ENCODE peak calls at places on chromosome 20, in five cellular contexts. D is naive thymus-derived CD4-positive, alpha-beta T cell; H is right cardiac atrium; I is heart right ventricle; S is heart left ventricle. T is an unnamed sample.

GRCh38 chr20:34896086-34896551 is 19.7 kb downstream of the ACSS2 start:
- DNase-seq in S (peak), D (no peak), I (peak), H (no peak), T (no peak)

GRCh38 chr20:8431538-8432434 is 299.7 kb downstream of the PLCB1 start:
- DNase-seq in S (peak), I (peak), D (no peak), H (peak), T (no peak)

GRCh38 chr20:59495894-59496510 is 108.3 kb upstream of the PHACTR3 start:
- DNase-seq in S (peak), I (peak), D (peak), H (peak), T (peak)

GRCh38 chr20:54622338-54623280 is 147.2 kb downstream of the DOK5 start:
- DNase-seq in D (no peak), S (no peak), H (peak), I (no peak), T (no peak)

GRCh38 chr20:8646026-8646425 is 422.9 kb upstream of the PLCB4 start:
- DNase-seq in H (no peak), D (no peak), S (no peak), I (peak), T (no peak)

GRCh38 chr20:11917663-11918062 is at the start of gene BTBD3:
- DNase-seq in H (peak), I (peak), D (no peak), S (peak), T (no peak)

GRCh38 chr20:363319-364078 is 16.6 kb downstream of the NRSN2 start:
- DNase-seq in S (no peak), I (no peak), D (no peak), H (no peak), T (no peak)

GRCh38 chr20:5489596-5489995 is 172.8 kb upstream of the PROKR2 start:
- DNase-seq in H (no peak), D (no peak), S (no peak), I (no peak), T (no peak)

GRCh38 chr20:52190437-52191131 is 995 bp downstream of the ZFP64 start:
- DNase-seq in I (peak), D (peak), H (peak), S (peak), T (no peak)

GRCh38 chr20:59153355-59153681 is 10.3 kb upstream of the ZNF831 start:
- DNase-seq in D (no peak), H (peak), S (peak), I (peak), T (no peak)

GRCh38 chr20:36571564-36572504 is 1.6 kb upstream of the TGIF2 start:
- DNase-seq in I (no peak), S (no peak), H (no peak), D (peak), T (peak)

GRCh38 chr20:46933150-46933549 is 38.5 kb downstream of the EYA2 start:
- DNase-seq in I (no peak), S (no peak), D (no peak), H (no peak), T (no peak)

GRCh38 chr20:24838551-24839530 is 110.2 kb upstream of the CST7 start:
- DNase-seq in I (no peak), D (no peak), H (no peak), S (no peak), T (no peak)

GRCh38 chr20:29299811-29300578 is 1957.5 kb upstream of the DEFB115 start:
- DNase-seq in S (no peak), D (no peak), H (no peak), I (no peak), T (no peak)

GRCh38 chr20:53983401-53983800 is 87.0 kb downstream of the BCAS1 start:
- DNase-seq in H (no peak), S (no peak), I (no peak), D (no peak), T (no peak)

GRCh38 chr20:48236001-48236400 is 450.7 kb upstream of the SULF2 start:
- DNase-seq in D (no peak), S (no peak), I (no peak), H (no peak), T (no peak)
- H3K27ac ChIP-seq in D (no peak), S (no peak), I (no peak), H (no peak), T (no peak)

DNA sequence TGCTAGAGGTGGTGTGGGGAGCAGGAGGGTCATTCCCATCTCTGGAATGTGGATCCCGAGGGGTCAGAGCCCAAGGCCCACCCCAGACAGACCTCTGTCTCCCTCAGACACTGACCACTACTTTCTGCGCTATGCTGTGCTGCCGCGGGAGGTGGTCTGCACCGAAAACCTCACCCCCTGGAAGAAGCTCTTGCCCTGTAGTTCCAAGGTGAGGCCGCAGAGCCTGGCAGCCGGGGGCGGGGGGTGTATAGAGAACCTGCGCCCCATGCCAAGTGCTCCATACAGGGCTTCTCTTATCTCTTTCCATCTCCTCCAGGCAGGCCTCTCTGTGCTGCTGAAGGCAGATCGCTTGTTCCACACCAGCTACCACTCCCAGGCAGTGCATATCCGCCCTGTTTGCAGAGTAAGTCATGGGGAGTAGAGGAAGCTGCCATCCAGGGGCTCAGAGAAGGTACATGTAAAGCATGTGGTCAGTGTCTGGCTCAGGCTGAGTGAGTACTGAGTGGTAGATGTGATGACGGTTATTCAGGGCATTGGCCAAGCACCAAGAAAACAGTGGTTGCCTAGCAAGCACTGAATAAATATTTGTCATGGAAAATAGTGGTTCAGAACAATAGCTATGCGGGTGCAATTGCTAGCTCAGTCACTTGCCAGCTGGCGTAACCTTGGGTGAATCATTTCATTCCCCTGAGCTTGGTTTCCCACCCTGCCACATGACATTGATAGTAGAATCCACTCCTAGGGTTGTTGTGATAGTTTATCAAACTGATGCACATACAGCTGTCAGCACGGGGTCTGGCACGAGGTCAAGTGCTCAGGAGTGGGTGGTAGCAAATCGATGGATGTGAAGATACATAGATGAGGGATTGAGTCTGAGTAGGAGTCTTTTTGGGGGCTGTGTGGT is 3.5 kb downstream of the PIGT start:
- DNase-seq in D (no peak), I (peak), H (peak), S (peak), T (no peak)
- H3K27ac ChIP-seq in D (no peak), I (peak), H (peak), S (peak), T (no peak)

GRCh38 chr20:41165001-41165882 is 27.9 kb downstream of the PLCG1 start:
- DNase-seq in D (no peak), S (no peak), H (no peak), I (no peak), T (no peak)

GRCh38 chr20:41167481-41168253 is 30.3 kb downstream of the PLCG1 start:
- DNase-seq in I (no peak), S (no peak), H (no peak), D (no peak), T (no peak)

GRCh38 chr20:41166201-41167117 is 29.1 kb downstream of the PLCG1 start:
- DNase-seq in D (no peak), I (no peak), H (no peak), S (no peak), T (no peak)

GRCh38 chr20:41168281-41169183 is 31.2 kb downstream of the PLCG1 start:
- DNase-seq in H (no peak), S (no peak), I (no peak), D (no peak), T (no peak)

DNA sequence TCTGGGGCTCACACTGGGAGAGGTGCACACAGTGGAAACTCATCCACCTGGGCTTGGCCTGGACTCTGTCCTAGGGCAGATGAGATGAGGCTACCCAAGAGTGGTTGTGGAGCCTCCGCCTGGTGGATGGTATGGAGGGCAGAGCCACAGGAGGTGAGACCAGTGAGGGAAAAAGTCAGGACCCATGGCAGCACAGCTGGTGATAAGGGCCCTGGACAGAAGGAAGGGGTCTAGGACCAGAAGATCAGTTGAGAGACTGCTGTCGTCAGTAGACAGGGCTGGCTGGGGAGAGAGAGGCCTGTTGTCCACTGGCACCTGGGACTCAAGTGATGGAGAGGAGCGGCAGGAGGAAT is 29.8 kb downstream of the PLCG1 start:
- DNase-seq in I (no peak), S (no peak), D (no peak), H (no peak), T (no peak)
- H3K27ac ChIP-seq in I (no peak), S (no peak), D (peak), H (no peak), T (no peak)

DNA sequence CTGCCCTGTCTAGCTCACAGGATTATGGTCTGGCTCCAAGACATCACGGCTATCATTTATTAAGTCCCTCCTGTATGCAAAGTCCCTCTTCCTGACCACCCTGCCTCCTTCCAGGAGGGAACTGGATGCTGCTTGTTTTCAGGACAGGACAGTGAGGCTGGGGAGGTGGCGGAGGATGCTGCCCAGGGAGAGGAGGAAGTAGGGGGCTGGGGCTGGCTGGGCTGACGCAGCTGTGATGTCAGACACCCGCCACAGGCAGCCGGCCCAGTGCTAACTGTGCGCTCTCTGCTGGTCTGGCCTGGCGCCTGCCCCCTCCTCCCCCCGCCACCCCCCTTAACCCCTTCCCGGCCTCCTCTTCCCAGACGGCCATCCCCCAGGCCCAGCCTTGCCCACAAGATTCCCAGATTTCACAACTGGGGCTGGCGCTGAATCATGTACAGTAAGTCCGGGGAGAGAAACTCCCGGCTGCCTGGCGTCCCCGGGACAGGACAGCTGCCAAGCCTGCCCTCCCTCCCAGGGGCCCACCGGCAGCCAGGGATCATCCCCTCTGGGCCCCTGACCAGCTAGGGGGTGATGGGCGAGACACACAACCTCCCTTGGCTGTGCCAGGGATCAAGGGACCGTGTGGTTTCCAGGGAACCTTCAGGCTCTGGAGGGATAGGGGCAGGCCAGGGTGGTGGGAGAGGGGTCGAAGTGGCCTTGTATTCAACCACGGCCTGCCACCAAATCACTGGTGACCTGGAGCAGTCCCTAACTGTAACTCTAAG is 118.1 kb downstream of the CEBPB start:
- DNase-seq in H (peak), S (peak), D (no peak), I (peak), T (no peak)
- H3K27ac ChIP-seq in H (peak), S (peak), D (no peak), I (peak), T (no peak)

DNA sequence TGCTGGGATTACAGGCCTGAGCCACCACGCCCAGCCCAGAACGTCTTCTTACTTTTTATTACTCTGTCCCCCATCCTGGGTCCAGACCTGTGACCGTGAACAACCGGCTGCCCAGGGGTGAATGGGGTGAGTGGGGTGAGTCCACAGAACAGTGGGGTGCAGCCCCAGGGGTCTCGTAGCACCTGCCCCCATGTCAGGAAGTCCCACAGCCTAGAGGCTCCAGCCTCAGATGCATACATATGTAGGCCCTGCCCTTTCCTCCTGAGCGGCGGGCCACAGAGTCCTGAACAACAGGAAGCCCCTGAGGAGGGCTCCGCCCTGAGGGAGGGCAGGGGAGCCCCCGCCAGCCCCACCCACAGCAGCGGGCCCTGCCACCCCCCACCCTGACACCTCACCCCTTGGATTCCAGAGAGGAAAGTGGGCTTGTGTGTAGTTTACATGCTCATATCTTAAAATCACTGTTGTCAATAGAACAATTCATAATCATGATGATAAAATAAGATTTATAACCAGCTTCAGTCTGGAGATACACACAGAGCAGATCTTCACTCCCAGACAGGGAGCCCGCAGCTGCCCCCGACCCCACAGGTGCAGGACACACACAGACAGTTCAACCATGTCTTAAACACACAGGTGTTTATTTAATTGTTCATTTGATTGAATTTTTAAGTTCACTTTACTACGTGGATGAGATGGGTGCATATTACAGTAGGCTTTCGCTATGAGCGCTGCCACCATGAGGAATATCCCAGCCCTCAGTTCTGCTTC is 12.4 kb upstream of the GMEB2 start:
- DNase-seq in H (peak), S (peak), D (peak), I (peak), T (peak)
- H3K27ac ChIP-seq in H (peak), S (peak), D (peak), I (peak), T (peak)

GRCh38 chr20:33164763-33165095 is 3.2 kb upstream of the BPIFA2 start:
- DNase-seq in H (no peak), D (no peak), I (no peak), S (no peak), T (no peak)
- H3K27ac ChIP-seq in H (no peak), D (no peak), I (no peak), S (no peak), T (no peak)

GRCh38 chr20:6697228-6697972 is 70.1 kb upstream of the BMP2 start:
- DNase-seq in S (no peak), H (no peak), I (no peak), D (no peak), T (no peak)
- H3K27ac ChIP-seq in S (no peak), H (no peak), I (no peak), D (no peak), T (no peak)

GRCh38 chr20:13533946-13534345 is 104.8 kb downstream of the TASP1 start:
- DNase-seq in S (no peak), D (no peak), H (no peak), I (no peak), T (no peak)

DNA sequence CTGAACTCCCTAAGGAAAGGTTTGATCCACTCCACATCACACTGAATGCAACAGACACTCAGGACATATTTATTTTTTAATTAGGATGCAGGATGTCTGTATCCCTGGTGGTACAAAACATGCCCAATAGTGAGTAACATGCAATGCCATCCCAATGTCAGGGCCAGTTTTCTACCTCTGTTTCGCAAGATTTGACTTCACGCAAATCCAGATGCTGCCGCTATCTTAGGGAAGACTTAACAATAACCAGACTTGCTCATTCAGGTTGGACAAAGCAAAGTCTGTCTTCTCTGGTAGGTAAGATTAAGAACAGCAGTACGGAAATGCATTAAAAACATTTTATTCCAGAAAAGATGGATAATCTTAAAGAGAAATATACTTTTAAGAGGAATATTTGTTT is 103.1 kb downstream of the TASP1 start:
- DNase-seq in D (no peak), S (no peak), I (no peak), H (no peak), T (no peak)
- H3K27ac ChIP-seq in D (no peak), S (no peak), I (no peak), H (no peak), T (no peak)

GRCh38 chr20:38581830-38582358 is 897 bp downstream of the ADIG start:
- DNase-seq in S (no peak), D (no peak), I (no peak), H (no peak), T (no peak)
- H3K27ac ChIP-seq in S (no peak), D (no peak), I (no peak), H (no peak), T (no peak)